ENCODE peak calls at places on chromosomes 4 and X, in ten cellular contexts. One of them, this sample, is unnamed.

GRCh38 chrX:101385026-101385684 is 836 bp downstream of the BTK start:
- DNase-seq in glutamatergic neuron: no peak
- DNase-seq in Calu3: no peak
- DNase-seq in HS-5: no peak
- DNase-seq in GM13977: no peak
- DNase-seq in ELF-1: no peak
- DNase-seq in hypothalamus: no peak
- DNase-seq in HCT116: no peak
- DNase-seq in DND-41: no peak
- DNase-seq in SHP77: no peak
- DNase-seq in this sample: no peak

GRCh38 chrX:19554786-19555185 is 39.5 kb upstream of the MAP3K15 start:
- DNase-seq in glutamatergic neuron: no peak
- DNase-seq in Calu3: no peak
- DNase-seq in HS-5: peak
- DNase-seq in GM13977: no peak
- DNase-seq in ELF-1: no peak
- DNase-seq in hypothalamus: no peak
- DNase-seq in HCT116: no peak
- DNase-seq in DND-41: no peak
- DNase-seq in SHP77: no peak
- DNase-seq in this sample: no peak

GRCh38 chr4:146182450-146182849 is 6.9 kb downstream of the LSM6 start:
- DNase-seq in glutamatergic neuron: no peak
- DNase-seq in Calu3: no peak
- DNase-seq in HS-5: no peak
- DNase-seq in GM13977: no peak
- DNase-seq in ELF-1: no peak
- DNase-seq in hypothalamus: no peak
- DNase-seq in HCT116: no peak
- DNase-seq in DND-41: no peak
- DNase-seq in SHP77: no peak
- DNase-seq in this sample: no peak

GRCh38 chr4:140082399-140082758 is 71.6 kb downstream of the MAML3 start:
- DNase-seq in glutamatergic neuron: no peak
- DNase-seq in Calu3: no peak
- DNase-seq in HS-5: no peak
- DNase-seq in GM13977: no peak
- DNase-seq in ELF-1: no peak
- DNase-seq in hypothalamus: no peak
- DNase-seq in HCT116: no peak
- DNase-seq in DND-41: no peak
- DNase-seq in SHP77: no peak
- DNase-seq in this sample: no peak

GRCh38 chrX:118251251-118251650 is 94.7 kb upstream of the WDR44 start:
- DNase-seq in glutamatergic neuron: no peak
- DNase-seq in Calu3: no peak
- DNase-seq in HS-5: no peak
- DNase-seq in GM13977: no peak
- DNase-seq in ELF-1: no peak
- DNase-seq in hypothalamus: no peak
- DNase-seq in HCT116: no peak
- DNase-seq in DND-41: no peak
- DNase-seq in SHP77: no peak
- DNase-seq in this sample: no peak

GRCh38 chr4:105352826-105353225 is 121.0 kb downstream of the PPA2 start:
- DNase-seq in glutamatergic neuron: no peak
- DNase-seq in Calu3: no peak
- DNase-seq in HS-5: no peak
- DNase-seq in GM13977: peak
- DNase-seq in ELF-1: no peak
- DNase-seq in hypothalamus: no peak
- DNase-seq in HCT116: no peak
- DNase-seq in DND-41: no peak
- DNase-seq in SHP77: no peak
- DNase-seq in this sample: no peak

GRCh38 chr4:52253025-52253424 is 201.9 kb downstream of the SPATA18 start:
- DNase-seq in glutamatergic neuron: no peak
- DNase-seq in Calu3: no peak
- DNase-seq in HS-5: no peak
- DNase-seq in GM13977: no peak
- DNase-seq in ELF-1: no peak
- DNase-seq in hypothalamus: no peak
- DNase-seq in HCT116: no peak
- DNase-seq in DND-41: no peak
- DNase-seq in SHP77: no peak
- DNase-seq in this sample: no peak

GRCh38 chr4:7886250-7886973 is 53.2 kb downstream of the AFAP1 start:
- DNase-seq in glutamatergic neuron: no peak
- DNase-seq in Calu3: no peak
- DNase-seq in HS-5: no peak
- DNase-seq in GM13977: no peak
- DNase-seq in ELF-1: no peak
- DNase-seq in hypothalamus: no peak
- DNase-seq in HCT116: no peak
- DNase-seq in DND-41: no peak
- DNase-seq in SHP77: no peak
- DNase-seq in this sample: no peak

GRCh38 chr4:172794378-172794777 is 374.2 kb upstream of the GALNT7 start:
- DNase-seq in glutamatergic neuron: no peak
- DNase-seq in Calu3: no peak
- DNase-seq in HS-5: no peak
- DNase-seq in GM13977: no peak
- DNase-seq in ELF-1: no peak
- DNase-seq in hypothalamus: no peak
- DNase-seq in HCT116: no peak
- DNase-seq in DND-41: no peak
- DNase-seq in SHP77: no peak
- DNase-seq in this sample: no peak

GRCh38 chrX:109622270-109622669 is 2.7 kb downstream of the KCNE5 start:
- DNase-seq in glutamatergic neuron: no peak
- DNase-seq in Calu3: no peak
- DNase-seq in HS-5: no peak
- DNase-seq in GM13977: no peak
- DNase-seq in ELF-1: no peak
- DNase-seq in hypothalamus: no peak
- DNase-seq in HCT116: no peak
- DNase-seq in DND-41: no peak
- DNase-seq in SHP77: no peak
- DNase-seq in this sample: no peak

GRCh38 chrX:57270980-57271379 is 15.5 kb upstream of the FAAH2 start:
- DNase-seq in glutamatergic neuron: no peak
- DNase-seq in Calu3: no peak
- DNase-seq in HS-5: no peak
- DNase-seq in GM13977: no peak
- DNase-seq in ELF-1: no peak
- DNase-seq in hypothalamus: no peak
- DNase-seq in HCT116: no peak
- DNase-seq in DND-41: no peak
- DNase-seq in SHP77: no peak
- DNase-seq in this sample: no peak

GRCh38 chr4:54657194-54657555 is 582 bp upstream of the KIT start:
- DNase-seq in glutamatergic neuron: no peak
- DNase-seq in Calu3: no peak
- DNase-seq in HS-5: no peak
- DNase-seq in GM13977: peak
- DNase-seq in ELF-1: no peak
- DNase-seq in hypothalamus: no peak
- DNase-seq in HCT116: no peak
- DNase-seq in DND-41: no peak
- DNase-seq in SHP77: no peak
- DNase-seq in this sample: no peak

GRCh38 chrX:323721-324628 is 5.4 kb upstream of the GTPBP6 start:
- DNase-seq in glutamatergic neuron: peak
- DNase-seq in Calu3: no peak
- DNase-seq in HS-5: peak
- DNase-seq in GM13977: no peak
- DNase-seq in ELF-1: peak
- DNase-seq in hypothalamus: no peak
- DNase-seq in HCT116: peak
- DNase-seq in DND-41: peak
- DNase-seq in SHP77: no peak
- DNase-seq in this sample: peak

GRCh38 chrX:125289209-125289608 is 30.5 kb upstream of the TEX13C start:
- DNase-seq in glutamatergic neuron: no peak
- DNase-seq in Calu3: no peak
- DNase-seq in HS-5: no peak
- DNase-seq in GM13977: no peak
- DNase-seq in ELF-1: no peak
- DNase-seq in hypothalamus: no peak
- DNase-seq in HCT116: no peak
- DNase-seq in DND-41: no peak
- DNase-seq in SHP77: no peak
- DNase-seq in this sample: no peak

GRCh38 chr4:7342223-7342576 is 92.5 kb downstream of the PSAPL1 start:
- DNase-seq in glutamatergic neuron: no peak
- DNase-seq in Calu3: no peak
- DNase-seq in HS-5: no peak
- DNase-seq in GM13977: no peak
- DNase-seq in ELF-1: no peak
- DNase-seq in hypothalamus: peak
- DNase-seq in HCT116: no peak
- DNase-seq in DND-41: no peak
- DNase-seq in SHP77: no peak
- DNase-seq in this sample: no peak

GRCh38 chr4:183074288-183074990 is 24.6 kb upstream of the WWC2 start:
- DNase-seq in glutamatergic neuron: no peak
- DNase-seq in Calu3: no peak
- DNase-seq in HS-5: peak
- DNase-seq in GM13977: no peak
- DNase-seq in ELF-1: peak
- DNase-seq in hypothalamus: no peak
- DNase-seq in HCT116: no peak
- DNase-seq in DND-41: no peak
- DNase-seq in SHP77: no peak
- DNase-seq in this sample: no peak

GRCh38 chr4:98584265-98584664 is 74.1 kb downstream of the TSPAN5 start:
- DNase-seq in glutamatergic neuron: no peak
- DNase-seq in Calu3: no peak
- DNase-seq in HS-5: no peak
- DNase-seq in GM13977: no peak
- DNase-seq in ELF-1: no peak
- DNase-seq in hypothalamus: no peak
- DNase-seq in HCT116: no peak
- DNase-seq in DND-41: no peak
- DNase-seq in SHP77: no peak
- DNase-seq in this sample: no peak

GRCh38 chrX:15136795-15137194 is 133.1 kb downstream of the ASB9 start:
- DNase-seq in glutamatergic neuron: no peak
- DNase-seq in Calu3: no peak
- DNase-seq in HS-5: no peak
- DNase-seq in GM13977: no peak
- DNase-seq in ELF-1: no peak
- DNase-seq in hypothalamus: no peak
- DNase-seq in HCT116: no peak
- DNase-seq in DND-41: no peak
- DNase-seq in SHP77: no peak
- DNase-seq in this sample: no peak

GRCh38 chr4:64581422-64581821 is 172.2 kb upstream of the TECRL start:
- DNase-seq in glutamatergic neuron: no peak
- DNase-seq in Calu3: no peak
- DNase-seq in HS-5: peak
- DNase-seq in GM13977: no peak
- DNase-seq in ELF-1: no peak
- DNase-seq in hypothalamus: no peak
- DNase-seq in HCT116: no peak
- DNase-seq in DND-41: no peak
- DNase-seq in SHP77: no peak
- DNase-seq in this sample: no peak

GRCh38 chr4:212438-213174 is 88.3 kb downstream of the ZNF718 start:
- DNase-seq in glutamatergic neuron: peak
- DNase-seq in Calu3: no peak
- DNase-seq in HS-5: no peak
- DNase-seq in GM13977: no peak
- DNase-seq in ELF-1: peak
- DNase-seq in hypothalamus: peak
- DNase-seq in HCT116: no peak
- DNase-seq in DND-41: no peak
- DNase-seq in SHP77: no peak
- DNase-seq in this sample: no peak

GRCh38 chrX:134255555-134255954 is 18.6 kb downstream of the CCDC160 start:
- DNase-seq in glutamatergic neuron: no peak
- DNase-seq in Calu3: no peak
- DNase-seq in HS-5: no peak
- DNase-seq in GM13977: no peak
- DNase-seq in ELF-1: no peak
- DNase-seq in hypothalamus: no peak
- DNase-seq in HCT116: no peak
- DNase-seq in DND-41: no peak
- DNase-seq in SHP77: no peak
- DNase-seq in this sample: no peak

GRCh38 chr4:173505924-173506779 is 23.9 kb downstream of the HAND2 start:
- DNase-seq in glutamatergic neuron: peak
- DNase-seq in Calu3: peak
- DNase-seq in HS-5: no peak
- DNase-seq in GM13977: peak
- DNase-seq in ELF-1: peak
- DNase-seq in hypothalamus: peak
- DNase-seq in HCT116: peak
- DNase-seq in DND-41: peak
- DNase-seq in SHP77: peak
- DNase-seq in this sample: peak

GRCh38 chr4:62717144-62717543 is 1517.0 kb downstream of the ADGRL3 start:
- DNase-seq in glutamatergic neuron: no peak
- DNase-seq in Calu3: no peak
- DNase-seq in HS-5: no peak
- DNase-seq in GM13977: no peak
- DNase-seq in ELF-1: no peak
- DNase-seq in hypothalamus: no peak
- DNase-seq in HCT116: no peak
- DNase-seq in DND-41: no peak
- DNase-seq in SHP77: no peak
- DNase-seq in this sample: no peak

GRCh38 chr4:657338-658030 is 16.6 kb downstream of the ATP5ME start:
- DNase-seq in glutamatergic neuron: no peak
- DNase-seq in Calu3: no peak
- DNase-seq in HS-5: no peak
- DNase-seq in GM13977: no peak
- DNase-seq in ELF-1: no peak
- DNase-seq in hypothalamus: no peak
- DNase-seq in HCT116: no peak
- DNase-seq in DND-41: no peak
- DNase-seq in SHP77: no peak
- DNase-seq in this sample: no peak

GRCh38 chr4:185903205-185903604 is 91.2 kb upstream of the SORBS2 start:
- DNase-seq in glutamatergic neuron: no peak
- DNase-seq in Calu3: no peak
- DNase-seq in HS-5: no peak
- DNase-seq in GM13977: no peak
- DNase-seq in ELF-1: no peak
- DNase-seq in hypothalamus: no peak
- DNase-seq in HCT116: no peak
- DNase-seq in DND-41: no peak
- DNase-seq in SHP77: no peak
- DNase-seq in this sample: no peak

GRCh38 chr4:165343353-165344191 is 16.1 kb downstream of the MSMO1 start:
- DNase-seq in glutamatergic neuron: no peak
- DNase-seq in Calu3: no peak
- DNase-seq in HS-5: no peak
- DNase-seq in GM13977: no peak
- DNase-seq in ELF-1: no peak
- DNase-seq in hypothalamus: no peak
- DNase-seq in HCT116: no peak
- DNase-seq in DND-41: no peak
- DNase-seq in SHP77: peak
- DNase-seq in this sample: no peak

GRCh38 chrX:18995216-18995615 is 11.3 kb upstream of the PHKA2 start:
- DNase-seq in glutamatergic neuron: no peak
- DNase-seq in Calu3: no peak
- DNase-seq in HS-5: peak
- DNase-seq in GM13977: no peak
- DNase-seq in ELF-1: no peak
- DNase-seq in hypothalamus: no peak
- DNase-seq in HCT116: no peak
- DNase-seq in DND-41: no peak
- DNase-seq in SHP77: no peak
- DNase-seq in this sample: no peak

GRCh38 chr4:149426461-149426860 is 389.2 kb downstream of the IQCM start:
- DNase-seq in glutamatergic neuron: no peak
- DNase-seq in Calu3: no peak
- DNase-seq in HS-5: no peak
- DNase-seq in GM13977: no peak
- DNase-seq in ELF-1: no peak
- DNase-seq in hypothalamus: no peak
- DNase-seq in HCT116: no peak
- DNase-seq in DND-41: no peak
- DNase-seq in SHP77: no peak
- DNase-seq in this sample: no peak